ENCODE peak calls at places on chromosomes 1 and 21, in four cellular contexts. One of them, this sample, is unnamed.

GRCh38 chr1:165696625-165697100 is 1.7 kb downstream of the ALDH9A1 start:
- DNase-seq in GM12878: no peak
- DNase-seq in HepG2: no peak
- DNase-seq in K562: peak
- DNase-seq in this sample: no peak

GRCh38 chr1:198966519-198966918 is 327.7 kb downstream of the PTPRC start:
- DNase-seq in HepG2: no peak
- DNase-seq in K562: no peak
- DNase-seq in GM12878: no peak
- DNase-seq in this sample: no peak

GRCh38 chr1:87556326-87556725 is 227.6 kb downstream of the LMO4 start:
- DNase-seq in GM12878: no peak
- DNase-seq in K562: no peak
- DNase-seq in HepG2: no peak
- DNase-seq in this sample: no peak

GRCh38 chr1:21099034-21099868 is 77.4 kb downstream of the EIF4G3 start:
- DNase-seq in HepG2: no peak
- DNase-seq in GM12878: no peak
- DNase-seq in K562: no peak
- DNase-seq in this sample: no peak

GRCh38 chr1:208261874-208262273 is 17.7 kb upstream of the PLXNA2 start:
- DNase-seq in HepG2: no peak
- DNase-seq in K562: no peak
- DNase-seq in GM12878: no peak
- DNase-seq in this sample: no peak

GRCh38 chr1:74673351-74674111 is at the start of gene ERICH3:
- DNase-seq in K562: no peak
- DNase-seq in GM12878: no peak
- DNase-seq in HepG2: no peak
- DNase-seq in this sample: no peak

GRCh38 chr1:212459656-212460055 is 26.9 kb downstream of the NENF start:
- DNase-seq in K562: no peak
- DNase-seq in HepG2: no peak
- DNase-seq in GM12878: no peak
- DNase-seq in this sample: no peak

GRCh38 chr1:204673909-204674701 is 11.4 kb downstream of the LRRN2 start:
- DNase-seq in K562: no peak
- DNase-seq in GM12878: no peak
- DNase-seq in HepG2: no peak
- DNase-seq in this sample: no peak

GRCh38 chr1:119327066-119327435 is 41.5 kb upstream of the HAO2 start:
- DNase-seq in GM12878: no peak
- DNase-seq in HepG2: peak
- DNase-seq in K562: no peak
- DNase-seq in this sample: no peak

GRCh38 chr1:38151399-38151798 is 104.8 kb upstream of the POU3F1 start:
- DNase-seq in K562: no peak
- DNase-seq in GM12878: peak
- DNase-seq in HepG2: no peak
- DNase-seq in this sample: no peak

GRCh38 chr1:28971980-28972771 is 57.8 kb downstream of the EPB41 start:
- DNase-seq in HepG2: no peak
- DNase-seq in K562: no peak
- DNase-seq in GM12878: no peak
- DNase-seq in this sample: no peak

GRCh38 chr1:1759456-1760344 is 18.6 kb downstream of the NADK start:
- DNase-seq in K562: no peak
- DNase-seq in GM12878: no peak
- DNase-seq in HepG2: no peak
- DNase-seq in this sample: no peak

GRCh38 chr1:14810631-14811325 is 212.3 kb downstream of the KAZN start:
- DNase-seq in GM12878: no peak
- DNase-seq in HepG2: no peak
- DNase-seq in K562: no peak
- DNase-seq in this sample: no peak

GRCh38 chr1:204493145-204493881 is 1.3 kb downstream of the PIK3C2B start:
- DNase-seq in GM12878: no peak
- DNase-seq in HepG2: peak
- DNase-seq in K562: no peak
- DNase-seq in this sample: no peak

GRCh38 chr1:67060811-67061218 is 6.9 kb upstream of the SLC35D1 start:
- DNase-seq in K562: peak
- DNase-seq in HepG2: peak
- DNase-seq in GM12878: no peak
- DNase-seq in this sample: no peak

GRCh38 chr1:149931212-149931805 is 3.7 kb upstream of the SF3B4 start:
- DNase-seq in HepG2: no peak
- DNase-seq in GM12878: no peak
- DNase-seq in K562: no peak
- DNase-seq in this sample: no peak

GRCh38 chr1:30637183-30637969 is 86.0 kb downstream of the MATN1 start:
- DNase-seq in GM12878: no peak
- DNase-seq in HepG2: no peak
- DNase-seq in K562: no peak
- DNase-seq in this sample: no peak

GRCh38 chr1:20686878-20687725 is 25.9 kb upstream of the DDOST start:
- DNase-seq in K562: no peak
- DNase-seq in GM12878: no peak
- DNase-seq in HepG2: no peak
- DNase-seq in this sample: no peak

GRCh38 chr1:73593379-73593778 is 604.6 kb downstream of the LRRIQ3 start:
- DNase-seq in HepG2: no peak
- DNase-seq in GM12878: no peak
- DNase-seq in K562: no peak
- DNase-seq in this sample: peak

GRCh38 chr21:38807481-38807880 is 1.8 kb downstream of the ETS2 start:
- DNase-seq in K562: no peak
- DNase-seq in GM12878: no peak
- DNase-seq in HepG2: no peak
- DNase-seq in this sample: no peak

GRCh38 chr1:205275916-205276315 is 45.6 kb downstream of the NUAK2 start:
- DNase-seq in K562: no peak
- DNase-seq in GM12878: no peak
- DNase-seq in HepG2: no peak
- DNase-seq in this sample: no peak

GRCh38 chr1:183283286-183283685 is 97.2 kb downstream of the LAMC2 start:
- DNase-seq in HepG2: no peak
- DNase-seq in K562: no peak
- DNase-seq in GM12878: no peak
- DNase-seq in this sample: no peak

GRCh38 chr1:148362141-148362929 is 120.8 kb downstream of the PPIAL4G start:
- DNase-seq in HepG2: no peak
- DNase-seq in K562: no peak
- DNase-seq in GM12878: peak
- DNase-seq in this sample: peak

GRCh38 chr1:153265457-153265856 is 6.0 kb downstream of the LORICRIN start:
- DNase-seq in HepG2: no peak
- DNase-seq in K562: no peak
- DNase-seq in GM12878: no peak
- DNase-seq in this sample: no peak

GRCh38 chr1:21638531-21639341 is 30.4 kb downstream of the RAP1GAP start:
- DNase-seq in K562: peak
- DNase-seq in GM12878: no peak
- DNase-seq in HepG2: peak
- DNase-seq in this sample: no peak

GRCh38 chr1:232422098-232422497 is 207.8 kb downstream of the SIPA1L2 start:
- DNase-seq in K562: no peak
- DNase-seq in HepG2: no peak
- DNase-seq in GM12878: no peak
- DNase-seq in this sample: no peak

DNA sequence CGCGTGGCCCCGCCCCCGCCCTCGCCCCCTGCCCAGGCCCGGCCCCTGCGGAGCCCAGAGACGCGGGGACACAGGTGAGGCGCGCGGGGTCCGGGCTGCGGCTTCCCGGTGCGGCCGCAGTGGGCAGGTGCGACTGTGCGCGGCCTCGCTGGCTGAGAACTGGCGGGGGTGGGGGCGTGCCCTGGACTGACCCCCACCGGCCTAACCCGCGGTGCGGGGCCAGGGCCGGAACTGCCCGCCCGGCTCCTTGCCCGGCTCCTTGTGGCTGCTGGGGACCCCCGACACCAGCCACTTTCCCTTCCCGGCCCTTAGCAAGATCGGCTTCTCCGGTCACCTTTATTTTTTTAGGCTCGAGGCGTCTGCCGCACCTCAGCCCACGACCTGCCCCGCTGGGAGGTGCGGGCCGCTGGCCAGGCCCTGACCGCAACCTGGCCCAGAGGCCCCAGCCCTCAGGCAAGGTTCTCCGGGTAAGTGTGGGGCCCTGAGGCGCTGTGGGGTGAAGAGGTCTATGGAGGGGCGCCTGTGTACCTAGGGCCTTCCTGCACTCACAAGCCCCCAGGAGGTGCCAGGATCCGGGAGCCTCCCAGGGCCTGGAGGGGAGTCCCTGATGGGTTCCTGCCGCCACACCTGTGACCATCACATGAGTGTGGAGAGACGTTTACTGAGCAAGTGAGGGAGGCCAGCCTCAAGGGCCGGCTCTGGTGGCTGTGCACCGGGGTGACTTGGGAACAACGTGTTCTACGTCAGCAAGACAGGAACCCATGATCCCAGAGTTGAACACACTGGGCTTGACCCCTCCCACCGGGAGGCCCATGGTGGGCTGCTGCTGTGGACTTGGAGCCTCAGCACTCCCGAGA is at the start of gene SMIM1:
- DNase-seq in HepG2: peak
- DNase-seq in GM12878: no peak
- DNase-seq in K562: peak
- DNase-seq in this sample: no peak
- TF ChIP-seq BRCA1 in HepG2: no peak
- TF ChIP-seq BRCA1 in GM12878: no peak
- TF ChIP-seq BRCA1 in K562: no peak
- TF ChIP-seq BRCA1 in this sample: no peak

GRCh38 chr1:40382110-40382464 is 8.6 kb downstream of the SMAP2 start:
- DNase-seq in K562: no peak
- DNase-seq in HepG2: no peak
- DNase-seq in GM12878: no peak
- DNase-seq in this sample: no peak

GRCh38 chr1:40379785-40380452 is 6.4 kb downstream of the SMAP2 start:
- DNase-seq in GM12878: no peak
- DNase-seq in K562: no peak
- DNase-seq in HepG2: no peak
- DNase-seq in this sample: no peak

GRCh38 chr1:40382601-40383000 is 9.1 kb downstream of the SMAP2 start:
- DNase-seq in HepG2: no peak
- DNase-seq in K562: no peak
- DNase-seq in GM12878: no peak
- DNase-seq in this sample: no peak

GRCh38 chr1:40380817-40381216 is 7.3 kb downstream of the SMAP2 start:
- DNase-seq in HepG2: no peak
- DNase-seq in GM12878: no peak
- DNase-seq in K562: no peak
- DNase-seq in this sample: no peak

GRCh38 chr1:40381268-40382109 is 8.0 kb downstream of the SMAP2 start:
- DNase-seq in HepG2: no peak
- DNase-seq in GM12878: no peak
- DNase-seq in K562: no peak
- DNase-seq in this sample: no peak
- TF ChIP-seq TAF1 in HepG2: no peak
- TF ChIP-seq TAF1 in GM12878: peak
- TF ChIP-seq TAF1 in K562: no peak
- TF ChIP-seq TAF1 in this sample: no peak

GRCh38 chr1:156806512-156807440 is 9.9 kb downstream of the SH2D2A start:
- DNase-seq in GM12878: no peak
- DNase-seq in HepG2: no peak
- DNase-seq in K562: no peak
- DNase-seq in this sample: no peak

GRCh38 chr1:156809281-156809680 is 7.4 kb downstream of the SH2D2A start:
- DNase-seq in K562: no peak
- DNase-seq in HepG2: no peak
- DNase-seq in GM12878: no peak
- DNase-seq in this sample: no peak

GRCh38 chr1:156807627-156808026 is 9.0 kb downstream of the SH2D2A start:
- DNase-seq in HepG2: no peak
- DNase-seq in K562: no peak
- DNase-seq in GM12878: no peak
- DNase-seq in this sample: no peak

GRCh38 chr1:156809711-156810366 is 6.8 kb downstream of the SH2D2A start:
- DNase-seq in HepG2: no peak
- DNase-seq in K562: no peak
- DNase-seq in GM12878: no peak
- DNase-seq in this sample: no peak

DNA sequence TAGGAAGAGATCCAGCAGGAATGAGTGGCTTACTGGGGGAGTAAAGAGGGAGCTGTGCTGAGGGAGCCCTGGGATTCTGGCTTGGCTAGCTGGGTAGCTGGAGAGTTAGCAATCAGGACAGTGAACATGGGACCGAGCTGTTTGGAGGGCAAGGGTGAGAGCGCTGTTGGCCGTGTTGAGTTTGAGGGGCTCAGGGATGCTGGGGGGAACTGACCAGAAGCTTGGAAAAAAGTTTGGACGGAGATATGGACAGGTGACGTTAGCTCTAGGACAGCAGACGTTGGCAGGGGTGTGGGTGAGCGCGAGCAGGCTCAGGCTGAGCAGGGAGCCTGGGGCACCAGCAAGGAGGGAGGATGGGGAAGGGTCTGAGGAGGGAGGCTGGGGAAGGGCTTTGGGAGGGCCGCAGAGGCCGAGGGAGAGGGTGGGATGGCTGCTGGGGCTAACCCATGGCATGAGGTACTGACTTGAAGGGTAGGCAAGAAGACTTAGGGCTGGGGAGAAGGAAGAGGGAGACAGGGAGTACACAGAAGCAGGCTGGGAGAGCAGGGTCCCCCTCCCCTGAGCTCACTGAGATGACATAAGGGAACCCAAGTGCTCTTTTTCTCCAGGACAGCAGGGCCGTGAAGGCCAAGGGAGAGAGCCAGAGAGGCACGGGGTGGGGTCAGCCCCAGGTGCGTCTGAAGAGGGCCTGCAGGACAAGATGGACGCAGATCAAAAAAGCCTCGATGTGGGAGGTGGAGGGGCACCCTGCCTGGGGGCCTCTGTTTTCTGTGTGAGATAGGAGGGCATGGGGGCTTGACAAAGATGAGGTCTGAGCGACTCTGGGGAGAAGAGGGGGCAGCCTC is 8.2 kb downstream of the SH2D2A start:
- DNase-seq in K562: no peak
- DNase-seq in HepG2: no peak
- DNase-seq in GM12878: no peak
- DNase-seq in this sample: no peak
- TF ChIP-seq BRCA1 in K562: no peak
- TF ChIP-seq BRCA1 in HepG2: no peak
- TF ChIP-seq BRCA1 in GM12878: no peak
- TF ChIP-seq BRCA1 in this sample: no peak

GRCh38 chr1:226764533-226764932 is 25.5 kb upstream of the ITPKB start:
- DNase-seq in K562: no peak
- DNase-seq in HepG2: no peak
- DNase-seq in GM12878: no peak
- DNase-seq in this sample: no peak

GRCh38 chr1:226761322-226761721 is 22.2 kb upstream of the ITPKB start:
- DNase-seq in GM12878: no peak
- DNase-seq in HepG2: no peak
- DNase-seq in K562: no peak
- DNase-seq in this sample: no peak

GRCh38 chr1:226762055-226762454 is 23.0 kb upstream of the ITPKB start:
- DNase-seq in K562: no peak
- DNase-seq in GM12878: no peak
- DNase-seq in HepG2: no peak
- DNase-seq in this sample: no peak

GRCh38 chr1:226762988-226763740 is 24.1 kb upstream of the ITPKB start:
- DNase-seq in HepG2: no peak
- DNase-seq in K562: no peak
- DNase-seq in GM12878: no peak
- DNase-seq in this sample: no peak

GRCh38 chr1:226763741-226764264 is 24.7 kb upstream of the ITPKB start:
- DNase-seq in HepG2: no peak
- DNase-seq in K562: no peak
- DNase-seq in GM12878: no peak
- DNase-seq in this sample: no peak
- TF ChIP-seq TAF1 in HepG2: no peak
- TF ChIP-seq TAF1 in K562: no peak
- TF ChIP-seq TAF1 in GM12878: no peak
- TF ChIP-seq TAF1 in this sample: no peak

This sample was measured in H1.